ENCODE peak calls at places on chromosomes 12 and 14, in nine cellular contexts. One of them, this sample, is unnamed. For H3K27me3, the result is how much of the 10 kb centered on the place peaks cover.

GRCh38 chr14:89618309-89618708 is 201.3 kb upstream of the FOXN3 start:
- DNase-seq in AG04450: no peak
- DNase-seq in adrenal gland: no peak
- DNase-seq in fibroblast of lung: peak
- DNase-seq in left ventricle myocardium inferior: no peak
- DNase-seq in dorsolateral prefrontal cortex: no peak
- DNase-seq in H9: no peak
- DNase-seq in GM23338: no peak
- DNase-seq in cardiac muscle cell: no peak
- DNase-seq in this sample: no peak

GRCh38 chr14:95725685-95726336 is 11.9 kb upstream of the TCL1A start:
- DNase-seq in dorsolateral prefrontal cortex: no peak
- DNase-seq in fibroblast of lung: no peak
- DNase-seq in cardiac muscle cell: no peak
- DNase-seq in H9: no peak
- DNase-seq in GM23338: no peak
- DNase-seq in AG04450: no peak
- DNase-seq in left ventricle myocardium inferior: no peak
- DNase-seq in adrenal gland: no peak
- DNase-seq in this sample: no peak

GRCh38 chr12:108238474-108238873 is 100.6 kb downstream of the CMKLR1 start:
- DNase-seq in left ventricle myocardium inferior: no peak
- DNase-seq in dorsolateral prefrontal cortex: no peak
- DNase-seq in fibroblast of lung: no peak
- DNase-seq in AG04450: no peak
- DNase-seq in cardiac muscle cell: no peak
- DNase-seq in GM23338: no peak
- DNase-seq in adrenal gland: no peak
- DNase-seq in H9: no peak
- DNase-seq in this sample: no peak

GRCh38 chr12:96208346-96208745 is 14.2 kb downstream of the ELK3 start:
- DNase-seq in fibroblast of lung: peak
- DNase-seq in left ventricle myocardium inferior: no peak
- DNase-seq in H9: no peak
- DNase-seq in cardiac muscle cell: no peak
- DNase-seq in AG04450: no peak
- DNase-seq in GM23338: no peak
- DNase-seq in adrenal gland: no peak
- DNase-seq in dorsolateral prefrontal cortex: no peak
- DNase-seq in this sample: no peak

GRCh38 chr12:95205685-95206084 is 11.6 kb downstream of the FGD6 start:
- DNase-seq in dorsolateral prefrontal cortex: no peak
- DNase-seq in adrenal gland: peak
- DNase-seq in AG04450: peak
- DNase-seq in GM23338: peak
- DNase-seq in H9: peak
- DNase-seq in fibroblast of lung: peak
- DNase-seq in left ventricle myocardium inferior: no peak
- DNase-seq in cardiac muscle cell: peak
- DNase-seq in this sample: no peak

GRCh38 chr14:104119119-104119699 is 19.2 kb upstream of the KIF26A start:
- DNase-seq in fibroblast of lung: no peak
- DNase-seq in H9: peak
- DNase-seq in left ventricle myocardium inferior: peak
- DNase-seq in GM23338: no peak
- DNase-seq in cardiac muscle cell: no peak
- DNase-seq in adrenal gland: no peak
- DNase-seq in dorsolateral prefrontal cortex: no peak
- DNase-seq in AG04450: no peak
- DNase-seq in this sample: no peak

GRCh38 chr12:56678852-56679251 is 9.2 kb downstream of the PTGES3 start:
- DNase-seq in AG04450: no peak
- DNase-seq in GM23338: no peak
- DNase-seq in fibroblast of lung: no peak
- DNase-seq in dorsolateral prefrontal cortex: no peak
- DNase-seq in adrenal gland: no peak
- DNase-seq in left ventricle myocardium inferior: no peak
- DNase-seq in H9: peak
- DNase-seq in cardiac muscle cell: no peak
- DNase-seq in this sample: no peak

GRCh38 chr12:105803292-105803691 is 335.5 kb downstream of the NUAK1 start:
- DNase-seq in H9: no peak
- DNase-seq in cardiac muscle cell: no peak
- DNase-seq in GM23338: no peak
- DNase-seq in AG04450: no peak
- DNase-seq in adrenal gland: no peak
- DNase-seq in dorsolateral prefrontal cortex: no peak
- DNase-seq in left ventricle myocardium inferior: no peak
- DNase-seq in fibroblast of lung: no peak
- DNase-seq in this sample: no peak

GRCh38 chr14:51400142-51400541 is 160.1 kb downstream of the TMX1 start:
- DNase-seq in H9: no peak
- DNase-seq in cardiac muscle cell: no peak
- DNase-seq in left ventricle myocardium inferior: no peak
- DNase-seq in AG04450: no peak
- DNase-seq in dorsolateral prefrontal cortex: no peak
- DNase-seq in GM23338: no peak
- DNase-seq in adrenal gland: no peak
- DNase-seq in fibroblast of lung: peak
- DNase-seq in this sample: no peak

GRCh38 chr12:28104338-28104737 is 85.9 kb upstream of the CCDC91 start:
- DNase-seq in left ventricle myocardium inferior: no peak
- DNase-seq in AG04450: no peak
- DNase-seq in adrenal gland: no peak
- DNase-seq in GM23338: no peak
- DNase-seq in dorsolateral prefrontal cortex: no peak
- DNase-seq in cardiac muscle cell: no peak
- DNase-seq in H9: no peak
- DNase-seq in fibroblast of lung: peak
- DNase-seq in this sample: no peak

GRCh38 chr12:111414711-111415252 is 9.1 kb downstream of the SH2B3 start:
- DNase-seq in H9: no peak
- DNase-seq in AG04450: no peak
- DNase-seq in fibroblast of lung: no peak
- DNase-seq in cardiac muscle cell: no peak
- DNase-seq in left ventricle myocardium inferior: no peak
- DNase-seq in dorsolateral prefrontal cortex: no peak
- DNase-seq in adrenal gland: no peak
- DNase-seq in GM23338: no peak
- DNase-seq in this sample: no peak

GRCh38 chr14:20617138-20618003 is 24.1 kb downstream of the OR6S1 start:
- DNase-seq in fibroblast of lung: no peak
- DNase-seq in dorsolateral prefrontal cortex: no peak
- DNase-seq in H9: no peak
- DNase-seq in AG04450: no peak
- DNase-seq in adrenal gland: no peak
- DNase-seq in GM23338: no peak
- DNase-seq in left ventricle myocardium inferior: no peak
- DNase-seq in cardiac muscle cell: no peak
- DNase-seq in this sample: no peak

GRCh38 chr12:20212036-20212435 is 156.3 kb upstream of the PDE3A start:
- DNase-seq in dorsolateral prefrontal cortex: no peak
- DNase-seq in GM23338: no peak
- DNase-seq in H9: no peak
- DNase-seq in fibroblast of lung: peak
- DNase-seq in cardiac muscle cell: no peak
- DNase-seq in left ventricle myocardium inferior: no peak
- DNase-seq in AG04450: no peak
- DNase-seq in adrenal gland: no peak
- DNase-seq in this sample: no peak

GRCh38 chr12:1078002-1078401 is 87.0 kb downstream of the ERC1 start:
- DNase-seq in dorsolateral prefrontal cortex: no peak
- DNase-seq in adrenal gland: no peak
- DNase-seq in H9: no peak
- DNase-seq in GM23338: no peak
- DNase-seq in left ventricle myocardium inferior: no peak
- DNase-seq in AG04450: no peak
- DNase-seq in cardiac muscle cell: no peak
- DNase-seq in fibroblast of lung: no peak
- DNase-seq in this sample: no peak

GRCh38 chr12:57864382-57864781 is 17.9 kb upstream of the CTDSP2 start:
- DNase-seq in AG04450: no peak
- DNase-seq in GM23338: peak
- DNase-seq in dorsolateral prefrontal cortex: no peak
- DNase-seq in cardiac muscle cell: no peak
- DNase-seq in left ventricle myocardium inferior: no peak
- DNase-seq in adrenal gland: no peak
- DNase-seq in fibroblast of lung: no peak
- DNase-seq in H9: peak
- DNase-seq in this sample: no peak
- TF ChIP-seq CTCF in AG04450: no peak
- TF ChIP-seq CTCF in GM23338: no peak
- TF ChIP-seq CTCF in dorsolateral prefrontal cortex: no peak
- TF ChIP-seq CTCF in cardiac muscle cell: no peak
- TF ChIP-seq CTCF in left ventricle myocardium inferior: no peak
- TF ChIP-seq CTCF in adrenal gland: no peak
- TF ChIP-seq CTCF in fibroblast of lung: no peak
- TF ChIP-seq CTCF in H9: no peak
- TF ChIP-seq CTCF in this sample: no peak

GRCh38 chr12:94151577-94151976 is 3.2 kb downstream of the PLXNC1 start:
- DNase-seq in H9: no peak
- DNase-seq in left ventricle myocardium inferior: no peak
- DNase-seq in cardiac muscle cell: no peak
- DNase-seq in AG04450: no peak
- DNase-seq in dorsolateral prefrontal cortex: no peak
- DNase-seq in fibroblast of lung: no peak
- DNase-seq in GM23338: no peak
- DNase-seq in adrenal gland: no peak
- DNase-seq in this sample: no peak

GRCh38 chr12:94149781-94150482 is 1.6 kb downstream of the PLXNC1 start:
- DNase-seq in adrenal gland: peak
- DNase-seq in GM23338: peak
- DNase-seq in fibroblast of lung: peak
- DNase-seq in left ventricle myocardium inferior: peak
- DNase-seq in cardiac muscle cell: peak
- DNase-seq in AG04450: no peak
- DNase-seq in dorsolateral prefrontal cortex: no peak
- DNase-seq in H9: peak
- DNase-seq in this sample: no peak

GRCh38 chr12:94150483-94151225 is 2.3 kb downstream of the PLXNC1 start:
- DNase-seq in fibroblast of lung: no peak
- DNase-seq in H9: peak
- DNase-seq in GM23338: peak
- DNase-seq in AG04450: no peak
- DNase-seq in left ventricle myocardium inferior: no peak
- DNase-seq in dorsolateral prefrontal cortex: no peak
- DNase-seq in adrenal gland: no peak
- DNase-seq in cardiac muscle cell: peak
- DNase-seq in this sample: peak

GRCh38 chr12:94148841-94149780 is 734 bp downstream of the PLXNC1 start:
- DNase-seq in fibroblast of lung: peak
- DNase-seq in H9: peak
- DNase-seq in cardiac muscle cell: peak
- DNase-seq in adrenal gland: peak
- DNase-seq in AG04450: no peak
- DNase-seq in dorsolateral prefrontal cortex: no peak
- DNase-seq in left ventricle myocardium inferior: peak
- DNase-seq in GM23338: peak
- DNase-seq in this sample: peak

DNA sequence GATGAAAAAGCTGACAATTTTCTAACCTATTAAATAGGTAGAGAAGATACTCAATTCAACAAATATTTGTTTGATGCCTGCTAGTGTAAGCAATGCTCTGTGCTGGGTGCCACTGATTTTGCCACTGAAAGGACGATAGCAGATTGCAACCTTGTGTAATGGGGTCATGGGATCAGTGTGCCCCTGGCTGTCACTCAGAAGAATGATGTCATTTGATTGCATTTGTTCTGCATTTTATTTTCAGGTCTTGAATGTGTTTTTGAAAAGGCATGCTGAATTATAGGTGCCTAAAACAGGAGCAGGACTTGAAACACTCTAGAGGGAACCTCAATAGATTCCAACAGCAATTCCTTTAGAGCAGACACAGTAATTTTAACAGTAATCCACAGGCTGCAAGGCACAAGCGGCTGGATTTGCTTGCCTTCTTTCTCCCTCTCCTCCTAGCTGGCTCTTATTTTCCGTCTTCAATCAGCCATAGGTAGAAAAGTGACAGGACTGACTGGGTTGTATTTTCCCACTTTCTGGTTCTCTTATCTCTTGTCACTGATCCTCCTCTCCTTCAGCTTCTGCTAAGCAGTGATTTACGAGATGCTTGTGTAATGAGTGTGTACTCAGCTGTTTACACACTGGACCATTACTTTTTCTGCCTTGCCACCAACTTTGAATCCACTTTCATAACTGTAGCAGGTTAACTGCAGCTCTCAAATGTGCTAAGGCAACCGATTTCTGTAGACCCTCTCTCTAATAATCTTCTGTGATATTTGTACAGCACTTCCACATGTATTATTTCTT is 4.1 kb downstream of the PLXNC1 start:
- DNase-seq in cardiac muscle cell: no peak
- DNase-seq in H9: no peak
- DNase-seq in fibroblast of lung: no peak
- DNase-seq in left ventricle myocardium inferior: no peak
- DNase-seq in dorsolateral prefrontal cortex: no peak
- DNase-seq in adrenal gland: no peak
- DNase-seq in GM23338: no peak
- DNase-seq in AG04450: no peak
- DNase-seq in this sample: no peak
- H3K27me3 ChIP-seq in cardiac muscle cell: half or more
- H3K27me3 ChIP-seq in H9: under half
- H3K27me3 ChIP-seq in fibroblast of lung: half or more
- H3K27me3 ChIP-seq in left ventricle myocardium inferior: under half
- H3K27me3 ChIP-seq in dorsolateral prefrontal cortex: under half
- H3K27me3 ChIP-seq in adrenal gland: under half
- H3K27me3 ChIP-seq in GM23338: half or more
- H3K27me3 ChIP-seq in AG04450: half or more
- H3K27me3 ChIP-seq in this sample: under half

GRCh38 chr12:54005531-54005852 is 3.3 kb upstream of the HOXC8 start:
- DNase-seq in cardiac muscle cell: no peak
- DNase-seq in left ventricle myocardium inferior: no peak
- DNase-seq in dorsolateral prefrontal cortex: no peak
- DNase-seq in H9: no peak
- DNase-seq in AG04450: no peak
- DNase-seq in GM23338: no peak
- DNase-seq in fibroblast of lung: no peak
- DNase-seq in adrenal gland: no peak
- DNase-seq in this sample: no peak
- TF ChIP-seq CTCF in cardiac muscle cell: no peak
- TF ChIP-seq CTCF in left ventricle myocardium inferior: no peak
- TF ChIP-seq CTCF in dorsolateral prefrontal cortex: no peak
- TF ChIP-seq CTCF in H9: no peak
- TF ChIP-seq CTCF in AG04450: no peak
- TF ChIP-seq CTCF in GM23338: no peak
- TF ChIP-seq CTCF in fibroblast of lung: no peak
- TF ChIP-seq CTCF in adrenal gland: no peak
- TF ChIP-seq CTCF in this sample: no peak

DNA sequence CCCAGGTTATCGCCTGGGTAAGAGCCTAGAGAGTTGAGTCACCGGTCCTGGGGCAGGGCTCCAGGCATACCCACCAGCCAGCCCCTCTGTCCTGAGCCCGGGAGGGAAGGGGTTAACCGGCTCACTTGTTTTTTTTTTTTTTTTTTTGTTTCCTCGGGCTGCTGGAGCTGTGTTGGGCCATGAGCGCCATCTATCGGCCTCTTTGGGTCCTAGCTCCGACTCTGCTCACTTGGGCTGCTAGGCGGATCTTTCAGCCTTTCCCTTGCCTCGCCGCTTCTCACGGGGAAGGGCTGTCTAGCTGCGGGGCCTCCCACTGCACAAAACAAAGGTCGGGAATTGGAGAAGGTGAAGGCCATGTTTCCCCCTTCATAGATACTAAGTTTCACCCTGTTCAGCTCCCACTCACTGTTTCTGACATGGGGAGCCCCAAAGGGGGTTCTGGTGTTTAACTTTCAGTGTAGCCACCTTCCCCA is 2.8 kb upstream of the SMUG1 start:
- DNase-seq in left ventricle myocardium inferior: peak
- DNase-seq in cardiac muscle cell: peak
- DNase-seq in AG04450: peak
- DNase-seq in GM23338: peak
- DNase-seq in fibroblast of lung: peak
- DNase-seq in adrenal gland: peak
- DNase-seq in H9: peak
- DNase-seq in dorsolateral prefrontal cortex: peak
- DNase-seq in this sample: peak
- H3K27me3 ChIP-seq in left ventricle myocardium inferior: half or more
- H3K27me3 ChIP-seq in cardiac muscle cell: half or more
- H3K27me3 ChIP-seq in AG04450: under half
- H3K27me3 ChIP-seq in GM23338: half or more
- H3K27me3 ChIP-seq in fibroblast of lung: under half
- H3K27me3 ChIP-seq in adrenal gland: under half
- H3K27me3 ChIP-seq in H9: under half
- H3K27me3 ChIP-seq in dorsolateral prefrontal cortex: under half
- H3K27me3 ChIP-seq in this sample: under half

This sample was measured in CD8-positive, alpha-beta T cell.